ENCODE peak calls at places on chromosomes 3 and 15, in eight cellular contexts. One of them, this sample, is unnamed.

GRCh38 chr15:93708721-93709120 is 522.6 kb upstream of the MCTP2 start:
- DNase-seq in GM23338: no peak
- DNase-seq in Panc1: no peak
- DNase-seq in HepG2: no peak
- DNase-seq in SK-N-SH: no peak
- DNase-seq in K562: no peak
- DNase-seq in GM12878: no peak
- DNase-seq in HCT116: no peak
- DNase-seq in this sample: no peak

GRCh38 chr3:127859706-127860105 is 37.4 kb upstream of the MGLL start:
- DNase-seq in HCT116: no peak
- DNase-seq in K562: no peak
- DNase-seq in GM12878: no peak
- DNase-seq in Panc1: no peak
- DNase-seq in SK-N-SH: no peak
- DNase-seq in GM23338: no peak
- DNase-seq in HepG2: no peak
- DNase-seq in this sample: no peak

GRCh38 chr15:33032053-33032452 is 162.5 kb downstream of the FMN1 start:
- DNase-seq in HepG2: no peak
- DNase-seq in K562: no peak
- DNase-seq in GM23338: no peak
- DNase-seq in HCT116: no peak
- DNase-seq in SK-N-SH: no peak
- DNase-seq in Panc1: no peak
- DNase-seq in GM12878: no peak
- DNase-seq in this sample: no peak

GRCh38 chr15:69060041-69060481 is 45.6 kb downstream of the NOX5 start:
- DNase-seq in K562: no peak
- DNase-seq in GM12878: no peak
- DNase-seq in HCT116: no peak
- DNase-seq in Panc1: no peak
- DNase-seq in HepG2: no peak
- DNase-seq in GM23338: peak
- DNase-seq in SK-N-SH: no peak
- DNase-seq in this sample: no peak

GRCh38 chr3:172357850-172358754 is 90.2 kb downstream of the GHSR start:
- DNase-seq in HCT116: no peak
- DNase-seq in SK-N-SH: no peak
- DNase-seq in HepG2: no peak
- DNase-seq in Panc1: no peak
- DNase-seq in GM23338: no peak
- DNase-seq in K562: no peak
- DNase-seq in GM12878: no peak
- DNase-seq in this sample: no peak

GRCh38 chr15:101288905-101289513 is 6.0 kb downstream of the SNRPA1 start:
- DNase-seq in HCT116: peak
- DNase-seq in GM23338: peak
- DNase-seq in HepG2: peak
- DNase-seq in GM12878: no peak
- DNase-seq in Panc1: no peak
- DNase-seq in SK-N-SH: peak
- DNase-seq in K562: peak
- DNase-seq in this sample: peak

GRCh38 chr3:66418432-66419052 is 82.3 kb downstream of the LRIG1 start:
- DNase-seq in Panc1: no peak
- DNase-seq in SK-N-SH: no peak
- DNase-seq in K562: no peak
- DNase-seq in GM12878: no peak
- DNase-seq in GM23338: no peak
- DNase-seq in HCT116: no peak
- DNase-seq in HepG2: no peak
- DNase-seq in this sample: no peak

GRCh38 chr3:113271189-113271588 is 59.8 kb downstream of the BOC start:
- DNase-seq in GM23338: no peak
- DNase-seq in HCT116: no peak
- DNase-seq in K562: no peak
- DNase-seq in HepG2: no peak
- DNase-seq in Panc1: no peak
- DNase-seq in GM12878: no peak
- DNase-seq in SK-N-SH: no peak
- DNase-seq in this sample: no peak

GRCh38 chr15:62873203-62873602 is 169.3 kb upstream of the TPM1 start:
- DNase-seq in HepG2: no peak
- DNase-seq in HCT116: no peak
- DNase-seq in SK-N-SH: no peak
- DNase-seq in GM12878: no peak
- DNase-seq in Panc1: no peak
- DNase-seq in K562: no peak
- DNase-seq in GM23338: no peak
- DNase-seq in this sample: no peak

GRCh38 chr15:91385301-91385700 is 285.2 kb downstream of the SV2B start:
- DNase-seq in HCT116: no peak
- DNase-seq in HepG2: no peak
- DNase-seq in GM23338: no peak
- DNase-seq in GM12878: no peak
- DNase-seq in K562: no peak
- DNase-seq in SK-N-SH: no peak
- DNase-seq in Panc1: no peak
- DNase-seq in this sample: no peak

GRCh38 chr15:67465196-67465952 is 55.6 kb upstream of the C15orf61 start:
- DNase-seq in HCT116: no peak
- DNase-seq in Panc1: no peak
- DNase-seq in GM23338: no peak
- DNase-seq in K562: no peak
- DNase-seq in GM12878: no peak
- DNase-seq in HepG2: no peak
- DNase-seq in SK-N-SH: no peak
- DNase-seq in this sample: no peak

GRCh38 chr15:39669671-39670070 is 88.8 kb downstream of the THBS1 start:
- DNase-seq in Panc1: no peak
- DNase-seq in GM12878: no peak
- DNase-seq in K562: no peak
- DNase-seq in GM23338: no peak
- DNase-seq in SK-N-SH: no peak
- DNase-seq in HCT116: no peak
- DNase-seq in HepG2: no peak
- DNase-seq in this sample: no peak

GRCh38 chr3:129315386-129315991 is 36.8 kb downstream of the HMCES start:
- DNase-seq in Panc1: no peak
- DNase-seq in GM23338: peak
- DNase-seq in K562: peak
- DNase-seq in HCT116: no peak
- DNase-seq in SK-N-SH: peak
- DNase-seq in HepG2: no peak
- DNase-seq in GM12878: no peak
- DNase-seq in this sample: no peak

GRCh38 chr3:40615110-40615915 is 90.6 kb downstream of the ZNF621 start:
- DNase-seq in HepG2: no peak
- DNase-seq in SK-N-SH: peak
- DNase-seq in Panc1: no peak
- DNase-seq in GM23338: peak
- DNase-seq in K562: no peak
- DNase-seq in HCT116: no peak
- DNase-seq in GM12878: no peak
- DNase-seq in this sample: no peak

GRCh38 chr15:57345584-57345983 is 30.7 kb upstream of the CGNL1 start:
- DNase-seq in GM23338: peak
- DNase-seq in SK-N-SH: peak
- DNase-seq in GM12878: no peak
- DNase-seq in HCT116: no peak
- DNase-seq in K562: no peak
- DNase-seq in HepG2: peak
- DNase-seq in Panc1: no peak
- DNase-seq in this sample: no peak

GRCh38 chr3:136281966-136282554 is 31.9 kb downstream of the PCCB start:
- DNase-seq in SK-N-SH: no peak
- DNase-seq in HepG2: no peak
- DNase-seq in HCT116: no peak
- DNase-seq in Panc1: no peak
- DNase-seq in GM23338: no peak
- DNase-seq in GM12878: no peak
- DNase-seq in K562: no peak
- DNase-seq in this sample: no peak

GRCh38 chr3:140630366-140630765 is 47.5 kb upstream of the TRIM42 start:
- DNase-seq in HepG2: no peak
- DNase-seq in K562: no peak
- DNase-seq in HCT116: no peak
- DNase-seq in GM12878: no peak
- DNase-seq in SK-N-SH: no peak
- DNase-seq in Panc1: no peak
- DNase-seq in GM23338: no peak
- DNase-seq in this sample: no peak

GRCh38 chr15:56817266-56817665 is 84.0 kb upstream of the ZNF280D start:
- DNase-seq in HepG2: no peak
- DNase-seq in K562: no peak
- DNase-seq in Panc1: no peak
- DNase-seq in SK-N-SH: no peak
- DNase-seq in GM12878: no peak
- DNase-seq in GM23338: peak
- DNase-seq in HCT116: no peak
- DNase-seq in this sample: no peak

GRCh38 chr3:190070623-190071347 is 49.9 kb downstream of the P3H2 start:
- DNase-seq in HepG2: peak
- DNase-seq in GM12878: no peak
- DNase-seq in Panc1: no peak
- DNase-seq in GM23338: no peak
- DNase-seq in SK-N-SH: no peak
- DNase-seq in HCT116: no peak
- DNase-seq in K562: no peak
- DNase-seq in this sample: no peak

GRCh38 chr3:179432021-179432420 is 19.2 kb downstream of the GNB4 start:
- DNase-seq in HCT116: no peak
- DNase-seq in K562: no peak
- DNase-seq in Panc1: no peak
- DNase-seq in HepG2: no peak
- DNase-seq in GM23338: no peak
- DNase-seq in GM12878: peak
- DNase-seq in SK-N-SH: no peak
- DNase-seq in this sample: no peak

GRCh38 chr3:51994530-51994929 is 1.2 kb downstream of the RPL29 start:
- DNase-seq in K562: peak
- DNase-seq in GM12878: no peak
- DNase-seq in HepG2: no peak
- DNase-seq in Panc1: no peak
- DNase-seq in HCT116: no peak
- DNase-seq in GM23338: no peak
- DNase-seq in SK-N-SH: no peak
- DNase-seq in this sample: no peak

GRCh38 chr15:83498801-83499200 is 51.7 kb downstream of the SH3GL3 start:
- DNase-seq in HCT116: no peak
- DNase-seq in GM12878: no peak
- DNase-seq in K562: no peak
- DNase-seq in GM23338: peak
- DNase-seq in Panc1: no peak
- DNase-seq in SK-N-SH: no peak
- DNase-seq in HepG2: no peak
- DNase-seq in this sample: no peak

GRCh38 chr3:46926447-46926846 is 48.9 kb downstream of the PTH1R start:
- DNase-seq in K562: no peak
- DNase-seq in HCT116: no peak
- DNase-seq in GM23338: no peak
- DNase-seq in SK-N-SH: no peak
- DNase-seq in GM12878: no peak
- DNase-seq in Panc1: no peak
- DNase-seq in HepG2: no peak
- DNase-seq in this sample: no peak
- H3K4me3 ChIP-seq in K562: no peak
- H3K4me3 ChIP-seq in HCT116: no peak
- H3K4me3 ChIP-seq in GM23338: no peak
- H3K4me3 ChIP-seq in SK-N-SH: no peak
- H3K4me3 ChIP-seq in GM12878: peak
- H3K4me3 ChIP-seq in Panc1: no peak
- H3K4me3 ChIP-seq in HepG2: no peak
- H3K4me3 ChIP-seq in this sample: no peak

GRCh38 chr15:84961707-84962106 is 19.9 kb upstream of the PDE8A start:
- DNase-seq in GM23338: no peak
- DNase-seq in Panc1: no peak
- DNase-seq in HCT116: no peak
- DNase-seq in HepG2: no peak
- DNase-seq in GM12878: no peak
- DNase-seq in SK-N-SH: no peak
- DNase-seq in K562: no peak
- DNase-seq in this sample: no peak
- TF ChIP-seq REST in GM23338: no peak
- TF ChIP-seq REST in Panc1: no peak
- TF ChIP-seq REST in HCT116: no peak
- TF ChIP-seq REST in HepG2: no peak
- TF ChIP-seq REST in GM12878: no peak
- TF ChIP-seq REST in SK-N-SH: no peak
- TF ChIP-seq REST in K562: no peak
- TF ChIP-seq REST in this sample: no peak

GRCh38 chr3:186275436-186275835 is 86.6 kb downstream of the DGKG start:
- DNase-seq in SK-N-SH: no peak
- DNase-seq in GM23338: no peak
- DNase-seq in K562: no peak
- DNase-seq in HepG2: no peak
- DNase-seq in Panc1: no peak
- DNase-seq in GM12878: no peak
- DNase-seq in HCT116: no peak
- DNase-seq in this sample: no peak
- TF ChIP-seq POLR2AphosphoS5 in SK-N-SH: no peak
- TF ChIP-seq POLR2AphosphoS5 in GM23338: no peak
- TF ChIP-seq POLR2AphosphoS5 in K562: no peak
- TF ChIP-seq POLR2AphosphoS5 in HepG2: no peak
- TF ChIP-seq POLR2AphosphoS5 in Panc1: no peak
- TF ChIP-seq POLR2AphosphoS5 in GM12878: no peak
- TF ChIP-seq POLR2AphosphoS5 in HCT116: no peak
- TF ChIP-seq POLR2AphosphoS5 in this sample: no peak

GRCh38 chr3:104291878-104292277 is 1074.8 kb upstream of the ALCAM start:
- DNase-seq in GM12878: no peak
- DNase-seq in K562: no peak
- DNase-seq in SK-N-SH: no peak
- DNase-seq in GM23338: no peak
- DNase-seq in Panc1: no peak
- DNase-seq in HCT116: no peak
- DNase-seq in HepG2: no peak
- DNase-seq in this sample: no peak

GRCh38 chr3:104286645-104287044 is 1080.1 kb upstream of the ALCAM start:
- DNase-seq in Panc1: no peak
- DNase-seq in SK-N-SH: no peak
- DNase-seq in GM23338: no peak
- DNase-seq in GM12878: no peak
- DNase-seq in HepG2: no peak
- DNase-seq in K562: no peak
- DNase-seq in HCT116: no peak
- DNase-seq in this sample: peak

GRCh38 chr3:104291437-104291851 is 1075.3 kb upstream of the ALCAM start:
- DNase-seq in Panc1: no peak
- DNase-seq in SK-N-SH: no peak
- DNase-seq in GM23338: no peak
- DNase-seq in GM12878: no peak
- DNase-seq in HepG2: no peak
- DNase-seq in HCT116: no peak
- DNase-seq in K562: no peak
- DNase-seq in this sample: no peak
- H3K4me3 ChIP-seq in Panc1: peak
- H3K4me3 ChIP-seq in SK-N-SH: peak
- H3K4me3 ChIP-seq in GM23338: no peak
- H3K4me3 ChIP-seq in GM12878: peak
- H3K4me3 ChIP-seq in HepG2: no peak
- H3K4me3 ChIP-seq in HCT116: no peak
- H3K4me3 ChIP-seq in K562: no peak
- H3K4me3 ChIP-seq in this sample: no peak

GRCh38 chr3:151697496-151697895 is 36.2 kb upstream of the AADACL2 start:
- DNase-seq in HepG2: no peak
- DNase-seq in HCT116: no peak
- DNase-seq in GM12878: no peak
- DNase-seq in K562: no peak
- DNase-seq in GM23338: no peak
- DNase-seq in SK-N-SH: no peak
- DNase-seq in Panc1: no peak
- DNase-seq in this sample: no peak
- TF ChIP-seq REST in HepG2: no peak
- TF ChIP-seq REST in HCT116: no peak
- TF ChIP-seq REST in GM12878: no peak
- TF ChIP-seq REST in K562: no peak
- TF ChIP-seq REST in GM23338: no peak
- TF ChIP-seq REST in SK-N-SH: no peak
- TF ChIP-seq REST in Panc1: no peak
- TF ChIP-seq REST in this sample: no peak

This sample was measured in HL-60.